ENCODE peak calls at places on chromosomes 16 and 17, in five cellular contexts. One of them, this sample, is unnamed.

GRCh38 chr17:48215583-48216139 is 108.1 kb downstream of the SNX11 start:
- DNase-seq in fibroblast of lung: peak; percentile 56
- DNase-seq in OCI-LY7: no peak
- DNase-seq in HCT116: peak; percentile 71
- DNase-seq in left ventricle myocardium inferior: no peak
- DNase-seq in this sample: peak; percentile 54

GRCh38 chr17:53996896-53997295 is 174.2 kb downstream of the KIF2B start:
- DNase-seq in left ventricle myocardium inferior: no peak
- DNase-seq in OCI-LY7: no peak
- DNase-seq in HCT116: no peak
- DNase-seq in fibroblast of lung: no peak
- DNase-seq in this sample: no peak

GRCh38 chr17:40307001-40307690 is 1.8 kb upstream of the RARA start:
- DNase-seq in OCI-LY7: no peak
- DNase-seq in fibroblast of lung: peak; percentile 73
- DNase-seq in HCT116: no peak
- DNase-seq in left ventricle myocardium inferior: no peak
- DNase-seq in this sample: no peak

GRCh38 chr17:58387834-58388233 is 29.5 kb downstream of the RNF43 start:
- DNase-seq in HCT116: peak; percentile 70
- DNase-seq in OCI-LY7: no peak
- DNase-seq in fibroblast of lung: no peak
- DNase-seq in left ventricle myocardium inferior: no peak
- DNase-seq in this sample: no peak

GRCh38 chr16:29896841-29897240 is 2.5 kb downstream of the SEZ6L2 start:
- DNase-seq in fibroblast of lung: no peak
- DNase-seq in OCI-LY7: no peak
- DNase-seq in left ventricle myocardium inferior: no peak
- DNase-seq in HCT116: no peak
- DNase-seq in this sample: no peak

GRCh38 chr17:49031965-49032928 is 35.1 kb downstream of the IGF2BP1 start:
- DNase-seq in fibroblast of lung: peak; percentile 85
- DNase-seq in left ventricle myocardium inferior: no peak
- DNase-seq in OCI-LY7: peak; percentile 73
- DNase-seq in HCT116: peak; percentile 82
- DNase-seq in this sample: peak; percentile 85

GRCh38 chr17:70552230-70552981 is 383.1 kb downstream of the KCNJ2 start:
- DNase-seq in fibroblast of lung: peak; percentile 76
- DNase-seq in OCI-LY7: peak; percentile 69
- DNase-seq in HCT116: peak; percentile 29
- DNase-seq in left ventricle myocardium inferior: no peak
- DNase-seq in this sample: peak; percentile 18

GRCh38 chr16:88087517-88087877 is 136.3 kb downstream of the BANP start:
- DNase-seq in left ventricle myocardium inferior: no peak
- DNase-seq in OCI-LY7: no peak
- DNase-seq in fibroblast of lung: no peak
- DNase-seq in HCT116: no peak
- DNase-seq in this sample: no peak

GRCh38 chr17:2615882-2616281 is 22.4 kb downstream of the PAFAH1B1 start:
- DNase-seq in left ventricle myocardium inferior: no peak
- DNase-seq in OCI-LY7: no peak
- DNase-seq in HCT116: no peak
- DNase-seq in fibroblast of lung: no peak
- DNase-seq in this sample: no peak

GRCh38 chr16:10637337-10638037 is 57.1 kb upstream of the EMP2 start:
- DNase-seq in left ventricle myocardium inferior: no peak
- DNase-seq in HCT116: no peak
- DNase-seq in fibroblast of lung: no peak
- DNase-seq in OCI-LY7: no peak
- DNase-seq in this sample: no peak

GRCh38 chr17:10879110-10879509 is 41.2 kb upstream of the PIRT start:
- DNase-seq in OCI-LY7: peak; percentile 7
- DNase-seq in left ventricle myocardium inferior: peak; percentile 19
- DNase-seq in HCT116: no peak
- DNase-seq in fibroblast of lung: no peak
- DNase-seq in this sample: no peak

GRCh38 chr17:78176548-78177025 is 8.2 kb downstream of the SYNGR2 start:
- DNase-seq in HCT116: no peak
- DNase-seq in fibroblast of lung: peak; percentile 38
- DNase-seq in left ventricle myocardium inferior: peak; percentile 73
- DNase-seq in OCI-LY7: peak; percentile 85
- DNase-seq in this sample: no peak

GRCh38 chr16:82653550-82654511 is 27.1 kb downstream of the CDH13 start:
- DNase-seq in fibroblast of lung: peak; percentile 86
- DNase-seq in OCI-LY7: peak; percentile 11
- DNase-seq in left ventricle myocardium inferior: no peak
- DNase-seq in HCT116: peak; percentile 37
- DNase-seq in this sample: peak; percentile 92

GRCh38 chr16:30032083-30032819 is 1.2 kb upstream of the TLCD3B start:
- DNase-seq in left ventricle myocardium inferior: no peak
- DNase-seq in OCI-LY7: peak; percentile 80
- DNase-seq in HCT116: peak; percentile 58
- DNase-seq in fibroblast of lung: peak; percentile 70
- DNase-seq in this sample: peak; percentile 51

GRCh38 chr16:3999479-3999868 is 116.8 kb downstream of the ADCY9 start:
- DNase-seq in HCT116: no peak
- DNase-seq in fibroblast of lung: peak; percentile 81
- DNase-seq in left ventricle myocardium inferior: peak; percentile 60
- DNase-seq in OCI-LY7: no peak
- DNase-seq in this sample: no peak

DNA sequence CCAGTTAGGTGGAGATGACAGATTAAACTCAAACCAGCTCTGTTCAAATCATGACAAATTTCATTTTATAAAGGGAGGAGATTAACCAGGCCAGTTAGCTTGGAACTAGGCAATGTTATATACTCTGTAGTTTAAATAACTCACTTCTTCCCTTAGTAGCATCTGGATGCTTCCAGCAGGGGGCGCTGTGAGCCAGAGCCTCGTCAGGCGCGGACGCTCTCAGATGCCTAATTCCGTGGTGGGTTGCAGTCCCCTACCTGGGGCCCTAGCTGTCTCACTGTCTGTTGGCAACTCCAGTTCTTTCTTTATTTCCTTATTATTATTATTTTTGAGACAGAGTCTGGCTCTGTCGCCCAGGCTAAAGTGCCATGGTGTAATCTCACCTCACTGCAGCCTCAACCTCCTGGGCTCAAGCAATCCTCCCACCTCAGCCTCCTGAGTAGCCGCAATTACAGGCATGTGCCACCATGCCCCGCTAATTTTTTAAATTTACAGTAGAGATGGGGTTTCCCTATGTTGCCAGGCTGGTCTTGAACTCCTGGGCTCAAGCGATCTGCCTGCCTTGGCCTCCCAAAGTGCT is 17.3 kb upstream of the WFDC1 start:
- DNase-seq in OCI-LY7: peak; percentile 67
- DNase-seq in fibroblast of lung: peak; percentile 60
- DNase-seq in HCT116: peak; percentile 48
- DNase-seq in left ventricle myocardium inferior: peak; percentile 64
- DNase-seq in this sample: peak; percentile 44
- TF ChIP-seq CTCF in OCI-LY7: peak; percentile 93
- TF ChIP-seq CTCF in fibroblast of lung: peak; percentile 86
- TF ChIP-seq CTCF in HCT116: peak; percentile 99
- TF ChIP-seq CTCF in left ventricle myocardium inferior: peak; percentile 92
- TF ChIP-seq CTCF in this sample: peak; percentile 75

GRCh38 chr16:89599902-89600301 is 13.5 kb upstream of the DPEP1 start:
- DNase-seq in OCI-LY7: no peak
- DNase-seq in fibroblast of lung: no peak
- DNase-seq in HCT116: no peak
- DNase-seq in left ventricle myocardium inferior: no peak
- DNase-seq in this sample: no peak
- H3K27ac ChIP-seq in OCI-LY7: no peak overlapping the region
- H3K27ac ChIP-seq in fibroblast of lung: no peak overlapping the region
- H3K27ac ChIP-seq in HCT116: no peak overlapping the region
- H3K27ac ChIP-seq in left ventricle myocardium inferior: no peak overlapping the region
- H3K27ac ChIP-seq in this sample: peak overlapping the region; percentile 56

DNA sequence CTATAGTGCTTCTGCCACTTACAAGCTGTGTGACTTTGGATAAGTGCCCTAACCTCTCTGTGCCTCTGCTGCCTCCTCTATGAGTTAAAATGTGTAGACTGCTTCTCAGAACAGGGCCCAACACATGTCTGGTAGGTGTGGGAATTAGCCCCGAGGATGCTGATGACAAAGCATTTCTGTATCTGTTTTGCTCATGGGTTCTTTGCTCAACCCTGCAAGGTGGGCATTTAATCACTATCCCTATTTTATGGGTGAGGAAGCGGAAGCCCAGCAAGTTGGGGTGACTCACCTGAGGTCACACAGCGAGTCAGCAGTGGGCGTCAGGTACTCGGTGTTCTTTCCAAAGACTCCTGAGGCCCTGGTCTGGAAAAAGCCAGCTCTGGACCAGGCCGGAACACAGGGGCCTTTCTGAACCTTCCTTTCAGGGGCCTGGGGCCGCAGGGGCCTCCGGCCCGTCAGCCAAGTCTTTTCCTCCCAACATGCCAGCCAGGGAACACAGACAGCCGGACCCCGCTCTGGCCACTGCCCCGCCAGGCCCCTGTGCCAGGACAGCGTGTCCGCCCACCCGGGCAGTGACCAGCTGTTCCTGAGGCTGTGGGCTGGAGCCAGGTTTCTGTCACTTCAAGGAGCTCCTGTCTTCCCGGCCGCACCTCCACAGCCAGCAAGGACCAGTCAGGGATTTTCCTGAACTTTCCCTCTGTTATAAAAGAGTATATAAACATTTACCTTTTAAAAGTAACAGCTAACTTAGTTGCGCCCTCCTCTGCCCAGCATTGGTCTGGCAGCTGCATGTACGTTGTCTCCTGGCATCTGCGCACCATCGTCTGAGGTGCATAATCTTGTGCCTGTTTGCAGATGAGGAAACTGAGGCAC is 62.5 kb downstream of the SREBF1 start:
- DNase-seq in OCI-LY7: no peak
- DNase-seq in HCT116: no peak
- DNase-seq in fibroblast of lung: peak; percentile 62
- DNase-seq in left ventricle myocardium inferior: peak; percentile 34
- DNase-seq in this sample: peak; percentile 78
- TF ChIP-seq CTCF in OCI-LY7: peak; percentile 72
- TF ChIP-seq CTCF in HCT116: peak; percentile 40
- TF ChIP-seq CTCF in fibroblast of lung: peak; percentile 65
- TF ChIP-seq CTCF in left ventricle myocardium inferior: peak; percentile 40
- TF ChIP-seq CTCF in this sample: peak; percentile 40

DNA sequence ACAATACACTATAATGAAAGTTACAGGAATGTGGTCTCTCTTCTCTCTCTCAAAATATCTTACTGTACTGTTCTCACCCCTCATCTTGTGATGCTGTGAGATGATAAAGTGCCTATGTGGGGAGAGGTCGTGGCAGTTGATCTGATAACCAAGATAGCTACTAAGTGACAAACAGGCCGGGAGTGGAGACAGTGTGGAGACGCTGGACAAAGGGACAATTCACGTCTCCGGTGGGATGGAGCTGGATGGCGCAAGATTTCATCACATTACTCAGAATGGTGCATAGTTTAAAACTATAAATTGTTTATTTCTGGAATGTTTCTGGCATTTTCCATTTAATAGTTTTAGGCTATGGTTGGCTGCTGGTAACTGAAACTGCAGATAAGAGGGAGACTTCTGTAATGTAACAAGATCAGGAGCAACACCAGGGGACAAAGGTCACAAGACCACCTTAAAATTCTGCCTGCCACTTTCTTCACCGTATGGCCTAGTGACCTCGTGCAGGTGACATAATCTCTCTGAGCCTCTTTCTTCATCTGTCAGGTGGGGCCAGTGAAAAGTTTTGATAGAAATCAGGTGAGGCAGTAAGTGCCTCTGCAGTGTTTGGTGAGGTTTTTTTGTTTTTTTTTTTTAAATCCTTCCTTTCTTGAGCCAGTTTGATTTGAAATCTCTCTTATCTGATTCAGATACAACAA is 54.4 kb upstream of the LGALS9 start:
- DNase-seq in HCT116: no peak
- DNase-seq in left ventricle myocardium inferior: no peak
- DNase-seq in OCI-LY7: no peak
- DNase-seq in fibroblast of lung: peak; percentile 48
- DNase-seq in this sample: no peak
- H3K27ac ChIP-seq in HCT116: peak overlapping the region; percentile 68
- H3K27ac ChIP-seq in left ventricle myocardium inferior: peak overlapping the region; percentile 74
- H3K27ac ChIP-seq in OCI-LY7: no peak overlapping the region
- H3K27ac ChIP-seq in fibroblast of lung: no peak overlapping the region
- H3K27ac ChIP-seq in this sample: no peak overlapping the region

This sample was measured in RWPE1.